ENCODE peak calls at places on chromosomes 7 and 10, in nine cellular contexts. One of them, this sample, is unnamed.
A peak's percentile ranks its signal among the peaks of the same experiment; 100 is the strongest.

GRCh38 chr10:35327770-35328403 is 8.4 kb upstream of the CCNY start:
- DNase-seq in neural progenitor cell: no peak
- DNase-seq in thoracic aorta: no peak
- DNase-seq in body of pancreas: no peak
- DNase-seq in BJ: no peak
- DNase-seq in transverse colon: no peak
- DNase-seq in SK-N-SH: no peak
- DNase-seq in AG04449: no peak
- DNase-seq in cardiac muscle cell: no peak
- DNase-seq in this sample: no peak

GRCh38 chr10:32065871-32066270 is 9.6 kb upstream of the KIF5B start:
- DNase-seq in neural progenitor cell: no peak
- DNase-seq in thoracic aorta: no peak
- DNase-seq in body of pancreas: peak; percentile 49
- DNase-seq in BJ: no peak
- DNase-seq in transverse colon: no peak
- DNase-seq in SK-N-SH: no peak
- DNase-seq in AG04449: peak; percentile 76
- DNase-seq in cardiac muscle cell: peak; percentile 77
- DNase-seq in this sample: peak; percentile 76

GRCh38 chr10:26555719-26556368 is 117.7 kb downstream of the APBB1IP start:
- DNase-seq in neural progenitor cell: no peak
- DNase-seq in thoracic aorta: peak; percentile 35
- DNase-seq in body of pancreas: peak; percentile 89
- DNase-seq in BJ: peak; percentile 48
- DNase-seq in transverse colon: peak; percentile 67
- DNase-seq in SK-N-SH: no peak
- DNase-seq in AG04449: no peak
- DNase-seq in cardiac muscle cell: peak; percentile 91
- DNase-seq in this sample: peak; percentile 89

GRCh38 chr10:97907830-97908229 is 58.2 kb downstream of the GOLGA7B start:
- DNase-seq in neural progenitor cell: no peak
- DNase-seq in thoracic aorta: no peak
- DNase-seq in body of pancreas: no peak
- DNase-seq in BJ: no peak
- DNase-seq in transverse colon: no peak
- DNase-seq in SK-N-SH: no peak
- DNase-seq in AG04449: no peak
- DNase-seq in cardiac muscle cell: no peak
- DNase-seq in this sample: no peak

GRCh38 chr7:97430001-97430400 is 301.9 kb upstream of the TAC1 start:
- DNase-seq in neural progenitor cell: no peak
- DNase-seq in thoracic aorta: no peak
- DNase-seq in body of pancreas: no peak
- DNase-seq in BJ: no peak
- DNase-seq in transverse colon: no peak
- DNase-seq in SK-N-SH: no peak
- DNase-seq in AG04449: no peak
- DNase-seq in cardiac muscle cell: no peak
- DNase-seq in this sample: no peak

GRCh38 chr7:29921404-29922010 is 68.1 kb downstream of the SCRN1 start:
- DNase-seq in neural progenitor cell: peak; percentile 75
- DNase-seq in thoracic aorta: no peak
- DNase-seq in body of pancreas: peak; percentile 51
- DNase-seq in BJ: no peak
- DNase-seq in transverse colon: peak; percentile 35
- DNase-seq in SK-N-SH: peak; percentile 81
- DNase-seq in AG04449: no peak
- DNase-seq in cardiac muscle cell: peak; percentile 75
- DNase-seq in this sample: peak; percentile 73

GRCh38 chr7:81929386-81929785 is 159.5 kb upstream of the HGF start:
- DNase-seq in neural progenitor cell: no peak
- DNase-seq in thoracic aorta: no peak
- DNase-seq in body of pancreas: no peak
- DNase-seq in BJ: no peak
- DNase-seq in transverse colon: no peak
- DNase-seq in SK-N-SH: no peak
- DNase-seq in AG04449: peak; percentile 14
- DNase-seq in cardiac muscle cell: peak; percentile 14
- DNase-seq in this sample: peak; percentile 27

GRCh38 chr10:58567652-58568051 is 55.0 kb downstream of the BICC1 start:
- DNase-seq in neural progenitor cell: no peak
- DNase-seq in thoracic aorta: no peak
- DNase-seq in body of pancreas: no peak
- DNase-seq in BJ: no peak
- DNase-seq in transverse colon: no peak
- DNase-seq in SK-N-SH: no peak
- DNase-seq in AG04449: no peak
- DNase-seq in cardiac muscle cell: no peak
- DNase-seq in this sample: no peak

GRCh38 chr7:149225656-149226055 is 13.8 kb upstream of the ZNF212 start:
- DNase-seq in neural progenitor cell: no peak
- DNase-seq in thoracic aorta: no peak
- DNase-seq in body of pancreas: no peak
- DNase-seq in BJ: no peak
- DNase-seq in transverse colon: no peak
- DNase-seq in SK-N-SH: no peak
- DNase-seq in AG04449: no peak
- DNase-seq in cardiac muscle cell: no peak
- DNase-seq in this sample: no peak

GRCh38 chr10:125087897-125088215 is 72.5 kb downstream of the CTBP2 start:
- DNase-seq in neural progenitor cell: no peak
- DNase-seq in thoracic aorta: no peak
- DNase-seq in body of pancreas: no peak
- DNase-seq in BJ: no peak
- DNase-seq in transverse colon: no peak
- DNase-seq in SK-N-SH: no peak
- DNase-seq in AG04449: no peak
- DNase-seq in cardiac muscle cell: no peak
- DNase-seq in this sample: no peak

GRCh38 chr10:29881336-29881751 is 178.0 kb downstream of the JCAD start:
- DNase-seq in neural progenitor cell: no peak
- DNase-seq in thoracic aorta: peak; percentile 36
- DNase-seq in body of pancreas: no peak
- DNase-seq in BJ: no peak
- DNase-seq in transverse colon: no peak
- DNase-seq in SK-N-SH: no peak
- DNase-seq in AG04449: no peak
- DNase-seq in cardiac muscle cell: peak; percentile 66
- DNase-seq in this sample: peak; percentile 84

GRCh38 chr10:18195060-18195799 is 55.0 kb downstream of the CACNB2 start:
- DNase-seq in neural progenitor cell: no peak
- DNase-seq in thoracic aorta: no peak
- DNase-seq in body of pancreas: no peak
- DNase-seq in BJ: no peak
- DNase-seq in transverse colon: peak; percentile 24
- DNase-seq in SK-N-SH: no peak
- DNase-seq in AG04449: peak; percentile 3
- DNase-seq in cardiac muscle cell: peak; percentile 17
- DNase-seq in this sample: peak; percentile 20

GRCh38 chr10:43227911-43228782 is 38.7 kb downstream of the RASGEF1A start:
- DNase-seq in neural progenitor cell: no peak
- DNase-seq in thoracic aorta: peak; percentile 0
- DNase-seq in body of pancreas: no peak
- DNase-seq in BJ: no peak
- DNase-seq in transverse colon: peak; percentile 6
- DNase-seq in SK-N-SH: no peak
- DNase-seq in AG04449: no peak
- DNase-seq in cardiac muscle cell: no peak
- DNase-seq in this sample: no peak

GRCh38 chr7:127047521-127047920 is 205.2 kb downstream of the GRM8 start:
- DNase-seq in neural progenitor cell: no peak
- DNase-seq in thoracic aorta: no peak
- DNase-seq in body of pancreas: no peak
- DNase-seq in BJ: no peak
- DNase-seq in transverse colon: no peak
- DNase-seq in SK-N-SH: no peak
- DNase-seq in AG04449: no peak
- DNase-seq in cardiac muscle cell: no peak
- DNase-seq in this sample: no peak

GRCh38 chr10:30821994-30822692 is 192.6 kb upstream of the LYZL2 start:
- DNase-seq in neural progenitor cell: no peak
- DNase-seq in thoracic aorta: no peak
- DNase-seq in body of pancreas: no peak
- DNase-seq in BJ: no peak
- DNase-seq in transverse colon: no peak
- DNase-seq in SK-N-SH: no peak
- DNase-seq in AG04449: no peak
- DNase-seq in cardiac muscle cell: no peak
- DNase-seq in this sample: peak; percentile 19

GRCh38 chr10:61993676-61994401 is 92.3 kb downstream of the ARID5B start:
- DNase-seq in neural progenitor cell: no peak
- DNase-seq in thoracic aorta: no peak
- DNase-seq in body of pancreas: no peak
- DNase-seq in BJ: no peak
- DNase-seq in transverse colon: no peak
- DNase-seq in SK-N-SH: no peak
- DNase-seq in AG04449: no peak
- DNase-seq in cardiac muscle cell: peak; percentile 58
- DNase-seq in this sample: peak; percentile 63

GRCh38 chr10:61994404-61995031 is 93.0 kb downstream of the ARID5B start:
- DNase-seq in neural progenitor cell: peak; percentile 46
- DNase-seq in thoracic aorta: no peak
- DNase-seq in body of pancreas: no peak
- DNase-seq in BJ: no peak
- DNase-seq in transverse colon: peak; percentile 49
- DNase-seq in SK-N-SH: no peak
- DNase-seq in AG04449: no peak
- DNase-seq in cardiac muscle cell: no peak
- DNase-seq in this sample: no peak

GRCh38 chr10:61992059-61992460 is 90.6 kb downstream of the ARID5B start:
- DNase-seq in neural progenitor cell: no peak
- DNase-seq in thoracic aorta: no peak
- DNase-seq in body of pancreas: peak; percentile 16
- DNase-seq in BJ: no peak
- DNase-seq in transverse colon: no peak
- DNase-seq in SK-N-SH: no peak
- DNase-seq in AG04449: no peak
- DNase-seq in cardiac muscle cell: peak; percentile 81
- DNase-seq in this sample: peak; percentile 79

GRCh38 chr10:61995093-61995492 is 93.6 kb downstream of the ARID5B start:
- DNase-seq in neural progenitor cell: no peak
- DNase-seq in thoracic aorta: no peak
- DNase-seq in body of pancreas: no peak
- DNase-seq in BJ: no peak
- DNase-seq in transverse colon: no peak
- DNase-seq in SK-N-SH: no peak
- DNase-seq in AG04449: no peak
- DNase-seq in cardiac muscle cell: no peak
- DNase-seq in this sample: no peak

GRCh38 chr10:61992683-61993629 is 91.5 kb downstream of the ARID5B start:
- DNase-seq in neural progenitor cell: no peak
- DNase-seq in thoracic aorta: peak; percentile 37
- DNase-seq in body of pancreas: peak; percentile 71
- DNase-seq in BJ: peak; percentile 90
- DNase-seq in transverse colon: peak; percentile 56
- DNase-seq in SK-N-SH: peak; percentile 23
- DNase-seq in AG04449: peak; percentile 75
- DNase-seq in cardiac muscle cell: peak; percentile 97
- DNase-seq in this sample: peak; percentile 98
- H3K4me3 ChIP-seq in neural progenitor cell: no peak overlapping the region
- H3K4me3 ChIP-seq in thoracic aorta: peak overlapping the region; percentile 62
- H3K4me3 ChIP-seq in body of pancreas: no peak overlapping the region
- H3K4me3 ChIP-seq in BJ: no peak overlapping the region
- H3K4me3 ChIP-seq in transverse colon: no peak overlapping the region
- H3K4me3 ChIP-seq in SK-N-SH: peak overlapping the region; percentile 19
- H3K4me3 ChIP-seq in AG04449: no peak overlapping the region
- H3K4me3 ChIP-seq in cardiac muscle cell: no peak overlapping the region
- H3K4me3 ChIP-seq in this sample: peak overlapping the region; percentile 45

GRCh38 chr10:74976565-74976964 is 134.9 kb upstream of the SAMD8 start:
- DNase-seq in neural progenitor cell: peak; percentile 35
- DNase-seq in thoracic aorta: no peak
- DNase-seq in body of pancreas: no peak
- DNase-seq in BJ: no peak
- DNase-seq in transverse colon: no peak
- DNase-seq in SK-N-SH: no peak
- DNase-seq in AG04449: no peak
- DNase-seq in cardiac muscle cell: no peak
- DNase-seq in this sample: no peak
- TF ChIP-seq CTCF in neural progenitor cell: peak; percentile 24
- TF ChIP-seq CTCF in thoracic aorta: no peak
- TF ChIP-seq CTCF in body of pancreas: no peak
- TF ChIP-seq CTCF in BJ: no peak
- TF ChIP-seq CTCF in transverse colon: no peak
- TF ChIP-seq CTCF in SK-N-SH: no peak
- TF ChIP-seq CTCF in AG04449: no peak
- TF ChIP-seq CTCF in cardiac muscle cell: no peak
- TF ChIP-seq CTCF in this sample: no peak

DNA sequence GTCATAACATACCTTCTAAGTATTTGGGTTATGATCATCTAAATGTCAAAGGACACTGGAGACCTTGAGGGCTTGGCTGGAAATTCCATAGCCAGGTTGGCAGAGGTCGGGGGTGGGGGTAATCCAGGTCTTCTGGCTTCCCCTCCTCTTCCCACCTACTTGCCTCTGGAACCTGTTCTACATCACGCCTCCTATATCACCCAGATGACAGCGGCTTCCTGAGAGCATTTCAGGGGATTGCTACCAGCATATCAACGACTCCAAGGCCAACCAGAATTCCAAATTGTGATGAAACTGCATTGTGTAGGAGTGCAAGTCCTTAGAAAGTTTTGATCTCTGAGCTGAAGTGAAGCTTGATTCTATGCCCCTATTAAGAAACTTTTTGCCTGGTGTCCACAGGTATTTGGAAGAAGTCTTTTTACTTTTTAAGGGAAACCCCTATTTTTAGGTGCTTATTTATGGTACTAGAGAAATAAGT is 95.7 kb downstream of the SH2D4B start:
- DNase-seq in neural progenitor cell: no peak
- DNase-seq in thoracic aorta: no peak
- DNase-seq in body of pancreas: no peak
- DNase-seq in BJ: no peak
- DNase-seq in transverse colon: no peak
- DNase-seq in SK-N-SH: no peak
- DNase-seq in AG04449: no peak
- DNase-seq in cardiac muscle cell: peak; percentile 6
- DNase-seq in this sample: no peak
- H3K4me3 ChIP-seq in neural progenitor cell: no peak overlapping the region
- H3K4me3 ChIP-seq in thoracic aorta: no peak overlapping the region
- H3K4me3 ChIP-seq in body of pancreas: no peak overlapping the region
- H3K4me3 ChIP-seq in BJ: no peak overlapping the region
- H3K4me3 ChIP-seq in transverse colon: no peak overlapping the region
- H3K4me3 ChIP-seq in SK-N-SH: no peak overlapping the region
- H3K4me3 ChIP-seq in AG04449: no peak overlapping the region
- H3K4me3 ChIP-seq in cardiac muscle cell: no peak overlapping the region
- H3K4me3 ChIP-seq in this sample: no peak overlapping the region

DNA sequence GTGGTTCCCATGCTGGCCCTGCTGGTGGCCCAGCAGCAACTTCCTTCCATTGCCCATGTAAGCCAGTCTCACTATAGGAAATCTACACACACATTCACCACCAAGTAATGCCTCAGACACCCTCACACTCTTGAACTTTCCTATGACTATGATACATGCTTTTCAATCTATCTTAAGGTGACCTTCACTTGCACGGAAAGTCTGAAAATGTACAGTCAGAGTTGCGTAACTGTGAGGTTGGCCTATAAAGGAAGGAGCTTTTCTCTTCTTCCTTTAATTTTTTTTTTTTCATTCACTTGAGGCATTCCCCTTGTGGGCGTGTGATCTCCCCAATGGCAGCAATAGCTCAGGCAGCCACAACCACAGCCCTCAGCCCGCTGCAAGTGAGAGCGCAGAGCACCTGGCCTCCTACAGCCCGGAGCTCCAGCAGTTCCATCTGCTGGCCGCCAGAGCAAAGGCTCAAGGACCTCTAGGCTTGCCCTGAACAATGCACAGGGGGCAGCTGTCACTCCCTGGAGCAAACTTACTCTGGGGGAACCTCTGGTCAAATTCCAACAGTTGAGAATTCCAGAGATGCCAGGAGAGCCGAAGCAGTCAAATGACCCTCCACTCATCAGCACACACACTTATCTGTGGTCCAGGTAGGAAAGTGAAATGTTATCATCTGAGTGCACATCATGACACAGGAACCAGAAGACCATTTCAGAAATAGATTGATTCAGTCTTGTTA is 123.1 kb upstream of the ADO start:
- DNase-seq in neural progenitor cell: peak; percentile 42
- DNase-seq in thoracic aorta: no peak
- DNase-seq in body of pancreas: no peak
- DNase-seq in BJ: no peak
- DNase-seq in transverse colon: peak; percentile 40
- DNase-seq in SK-N-SH: no peak
- DNase-seq in AG04449: no peak
- DNase-seq in cardiac muscle cell: peak; percentile 10
- DNase-seq in this sample: no peak
- TF ChIP-seq CTCF in neural progenitor cell: peak; percentile 22
- TF ChIP-seq CTCF in thoracic aorta: no peak
- TF ChIP-seq CTCF in body of pancreas: no peak
- TF ChIP-seq CTCF in BJ: no peak
- TF ChIP-seq CTCF in transverse colon: no peak
- TF ChIP-seq CTCF in SK-N-SH: no peak
- TF ChIP-seq CTCF in AG04449: no peak
- TF ChIP-seq CTCF in cardiac muscle cell: no peak
- TF ChIP-seq CTCF in this sample: no peak